ENCODE peak calls at places on chromosomes 12 and 14, in six cellular contexts. E is endothelial cell of umbilical vein; V is SK-N-SH; Q is Calu3; M is CD4-positive, alpha-beta T cell; A is lung. X is an unnamed sample.

GRCh38 chr12:9669534-9669933 is at the start of gene CLEC2D:
- DNase-seq in E (no peak), V (no peak), Q (no peak), M (no peak), A (no peak), X (peak)

GRCh38 chr14:63164108-63164683 is 40.0 kb upstream of the RHOJ start:
- DNase-seq in E (no peak), V (no peak), Q (peak), M (no peak), A (no peak), X (no peak)

GRCh38 chr14:32417956-32418552 is 89.0 kb downstream of the AKAP6 start:
- DNase-seq in E (peak), V (no peak), Q (peak), M (no peak), A (peak), X (no peak)

GRCh38 chr12:57148469-57149308 is 1.3 kb upstream of the LRP1-AS start:
- DNase-seq in E (no peak), V (no peak), Q (no peak), M (no peak), A (no peak), X (no peak)

GRCh38 chr14:52873694-52874093 is 77.2 kb downstream of the FERMT2 start:
- DNase-seq in E (no peak), V (no peak), Q (no peak), M (no peak), A (no peak), X (no peak)

GRCh38 chr12:131057722-131058515 is 104.2 kb downstream of the ADGRD1 start:
- DNase-seq in E (no peak), V (no peak), Q (no peak), M (no peak), A (no peak), X (no peak)

GRCh38 chr12:120186654-120187053 is 7.9 kb downstream of the GCN1 start:
- DNase-seq in E (no peak), V (no peak), Q (no peak), M (no peak), A (no peak), X (no peak)

GRCh38 chr14:95603415-95603814 is 68.6 kb downstream of the GLRX5 start:
- DNase-seq in E (no peak), V (no peak), Q (no peak), M (no peak), A (no peak), X (no peak)

GRCh38 chr14:36664322-36665193 is 2.9 kb downstream of the PAX9 start:
- DNase-seq in E (no peak), V (no peak), Q (no peak), M (no peak), A (no peak), X (no peak)

GRCh38 chr14:72723741-72724530 is 170.0 kb downstream of the DPF3 start:
- DNase-seq in E (peak), V (no peak), Q (no peak), M (no peak), A (no peak), X (no peak)

GRCh38 chr12:94074970-94075695 is 73.2 kb upstream of the PLXNC1 start:
- DNase-seq in E (peak), V (peak), Q (no peak), M (no peak), A (peak), X (no peak)

GRCh38 chr14:71050227-71050823 is 143.1 kb downstream of the PCNX1 start:
- DNase-seq in E (peak), V (peak), Q (no peak), M (no peak), A (no peak), X (no peak)

GRCh38 chr12:41795910-41796309 is 348.8 kb downstream of the GXYLT1 start:
- DNase-seq in E (peak), V (peak), Q (no peak), M (no peak), A (no peak), X (no peak)

GRCh38 chr14:71739273-71739990 is 192.8 kb upstream of the RGS6 start:
- DNase-seq in E (peak), V (peak), Q (peak), M (no peak), A (no peak), X (no peak)

GRCh38 chr14:94904636-94905035 is 134.7 kb upstream of the GSC start:
- DNase-seq in E (no peak), V (no peak), Q (no peak), M (no peak), A (no peak), X (no peak)

GRCh38 chr14:69580009-69580577 is 5.4 kb upstream of the CCDC177 start:
- DNase-seq in E (peak), V (peak), Q (peak), M (no peak), A (no peak), X (no peak)

GRCh38 chr14:60647081-60647836 is 2.0 kb downstream of the SIX1 start:
- DNase-seq in E (peak), V (no peak), Q (peak), M (no peak), A (no peak), X (no peak)

GRCh38 chr14:69355155-69355954 is 42.7 kb downstream of the ERH start:
- DNase-seq in E (no peak), V (no peak), Q (no peak), M (no peak), A (no peak), X (no peak)

GRCh38 chr12:113392988-113393579 is 10.6 kb downstream of the SDS start:
- DNase-seq in E (no peak), V (peak), Q (no peak), M (no peak), A (no peak), X (peak)

GRCh38 chr12:26077915-26078314 is 46.9 kb downstream of the BHLHE41 start:
- DNase-seq in E (no peak), V (no peak), Q (no peak), M (no peak), A (no peak), X (no peak)

GRCh38 chr14:64755661-64756265 is 51.5 kb downstream of the PLEKHG3 start:
- DNase-seq in E (no peak), V (no peak), Q (no peak), M (peak), A (no peak), X (no peak)

GRCh38 chr14:69363055-69363454 is 35.0 kb downstream of the ERH start:
- DNase-seq in E (no peak), V (peak), Q (no peak), M (no peak), A (no peak), X (no peak)

GRCh38 chr14:21846227-21846885 is 172.7 kb upstream of the OR4E1 start:
- DNase-seq in E (peak), V (peak), Q (peak), M (peak), A (peak), X (no peak)

GRCh38 chr12:64780531-64781373 is 21.5 kb upstream of the GNS start:
- DNase-seq in E (peak), V (peak), Q (peak), M (no peak), A (peak), X (no peak)

GRCh38 chr14:100439781-100440180 is 116.6 kb downstream of the SLC25A47 start:
- DNase-seq in E (peak), V (no peak), Q (no peak), M (no peak), A (no peak), X (no peak)

GRCh38 chr14:104135121-104135903 is 3.1 kb upstream of the KIF26A start:
- DNase-seq in E (peak), V (peak), Q (peak), M (no peak), A (no peak), X (no peak)
- TF ChIP-seq CTCF in E (peak), V (peak), Q (no peak), M (no peak), A (no peak), X (peak)

DNA sequence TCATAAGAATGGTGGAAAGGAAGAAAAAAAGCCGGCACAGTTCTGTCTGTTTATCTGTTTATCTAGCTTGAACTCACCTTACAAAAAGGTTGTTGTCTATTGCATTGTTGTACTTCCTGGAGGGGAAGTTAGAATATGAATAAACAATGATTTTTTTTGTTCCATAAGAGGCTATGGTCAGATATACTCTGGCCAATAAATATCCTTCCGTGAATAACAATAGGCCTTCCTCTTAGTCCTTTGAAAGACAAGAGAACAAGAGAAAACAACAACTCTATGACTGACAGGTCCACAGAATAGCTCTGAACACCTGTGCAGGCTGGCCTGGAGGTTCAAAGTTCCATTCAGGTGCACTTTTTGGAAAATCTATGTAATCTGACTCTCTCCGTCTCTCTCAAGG is 192.8 kb upstream of the KRR1 start:
- DNase-seq in E (peak), V (no peak), Q (no peak), M (no peak), A (no peak), X (no peak)
- TF ChIP-seq CTCF in E (no peak), V (no peak), Q (no peak), M (no peak), A (no peak), X (no peak)

GRCh38 chr14:97408937-97409860 is 612.0 kb downstream of the VRK1 start:
- DNase-seq in E (no peak), V (no peak), Q (no peak), M (no peak), A (no peak), X (peak)

GRCh38 chr14:97408503-97408902 is 611.3 kb downstream of the VRK1 start:
- DNase-seq in E (no peak), V (no peak), Q (no peak), M (no peak), A (no peak), X (no peak)

GRCh38 chr14:97411938-97412612 is 614.9 kb downstream of the VRK1 start:
- DNase-seq in E (no peak), V (no peak), Q (no peak), M (no peak), A (no peak), X (no peak)

GRCh38 chr14:97412933-97413574 is 615.9 kb downstream of the VRK1 start:
- DNase-seq in E (no peak), V (no peak), Q (no peak), M (no peak), A (no peak), X (no peak)

DNA sequence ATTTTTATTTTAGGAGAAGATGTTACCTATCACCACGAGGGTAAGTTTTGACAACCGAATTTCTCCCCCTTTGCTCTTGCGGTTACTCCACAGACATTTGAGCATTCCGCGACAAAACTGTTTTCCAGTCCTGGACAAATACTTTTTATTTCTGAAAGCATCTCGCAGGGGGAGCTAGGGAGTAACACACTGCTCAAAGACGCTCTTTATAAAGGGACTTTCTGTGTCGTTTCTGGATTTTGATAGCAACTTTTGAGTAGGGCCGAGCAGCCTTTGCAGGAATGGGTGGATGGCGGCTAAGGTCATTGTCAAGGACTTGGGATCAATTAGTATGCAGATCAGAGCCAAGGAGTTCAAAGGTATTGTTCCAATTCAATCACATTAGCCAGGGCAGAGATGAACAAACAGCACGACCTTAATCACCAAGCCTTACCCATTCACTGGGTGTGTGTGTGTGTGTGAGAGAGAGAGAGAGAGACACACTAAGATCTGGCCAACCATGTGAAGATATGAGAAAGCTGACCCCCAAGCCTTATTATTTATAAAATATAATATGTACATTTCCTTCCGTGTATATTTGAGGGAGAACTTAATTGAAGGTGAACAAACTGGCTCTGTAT is 613.6 kb downstream of the VRK1 start:
- DNase-seq in E (no peak), V (no peak), Q (no peak), M (no peak), A (no peak), X (no peak)
- TF ChIP-seq CTCF in E (no peak), V (peak), Q (no peak), M (peak), A (no peak), X (no peak)

GRCh38 chr12:2623472-2623871 is 171.3 kb upstream of the FKBP4 start:
- DNase-seq in E (no peak), V (no peak), Q (no peak), M (no peak), A (no peak), X (no peak)

GRCh38 chr12:2622460-2622859 is 172.3 kb upstream of the FKBP4 start:
- DNase-seq in E (no peak), V (no peak), Q (no peak), M (no peak), A (no peak), X (no peak)

GRCh38 chr12:2625267-2625666 is 169.5 kb upstream of the FKBP4 start:
- DNase-seq in E (no peak), V (no peak), Q (no peak), M (no peak), A (no peak), X (no peak)

GRCh38 chr12:2627343-2628191 is 167.2 kb upstream of the FKBP4 start:
- DNase-seq in E (no peak), V (no peak), Q (no peak), M (no peak), A (no peak), X (no peak)

DNA sequence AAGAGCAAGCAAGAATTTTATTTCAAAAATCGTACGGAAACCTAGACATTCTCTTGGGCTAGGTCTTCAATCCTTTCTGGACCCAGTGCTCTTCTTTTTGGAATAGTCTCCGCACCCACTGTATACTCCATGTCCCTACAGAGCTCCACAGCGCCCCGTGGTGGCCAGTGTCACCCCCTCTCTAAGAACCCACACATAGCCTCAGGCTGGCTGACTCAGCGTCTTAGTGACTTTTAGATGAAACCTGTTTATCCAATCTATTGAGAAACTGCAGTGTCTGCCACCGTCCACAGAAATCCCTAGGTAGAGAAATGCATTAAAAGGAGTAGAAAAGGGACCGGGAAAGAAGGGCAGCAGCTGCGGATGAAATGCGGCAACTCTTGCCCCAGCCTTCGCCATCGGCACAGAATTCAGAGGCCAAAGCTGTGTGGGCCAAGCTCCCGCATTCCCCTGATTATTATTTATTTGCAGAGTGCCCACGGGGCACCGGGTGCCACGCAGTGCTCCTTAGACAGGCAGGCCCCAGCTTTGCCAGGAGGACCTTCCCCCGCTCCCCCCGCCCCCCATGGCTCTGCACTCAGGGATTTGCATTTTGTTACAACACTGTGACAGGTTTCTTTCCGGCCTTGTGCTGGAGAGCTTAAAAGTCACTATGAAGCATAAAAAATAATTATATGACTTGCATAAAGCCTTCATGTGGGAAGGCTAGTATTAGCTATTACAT is 170.1 kb upstream of the FKBP4 start:
- DNase-seq in E (no peak), V (peak), Q (no peak), M (no peak), A (no peak), X (no peak)
- TF ChIP-seq CTCF in E (no peak), V (peak), Q (no peak), M (no peak), A (no peak), X (peak)